ENCODE peak calls at places on chromosome X, in seven cellular contexts. One of them, this sample, is unnamed.

GRCh38 chrX:70970482-70970999 is 39.6 kb upstream of the SLC7A3 start:
- DNase-seq in right atrium auricular region: no peak
- DNase-seq in endothelial cell: no peak
- DNase-seq in uterus: no peak
- DNase-seq in cardiac fibroblast: peak; percentile 41
- DNase-seq in GM23338: peak; percentile 42
- DNase-seq in DND-41: no peak
- DNase-seq in this sample: no peak

GRCh38 chrX:29867971-29868370 is 347.4 kb upstream of the MAGEB2 start:
- DNase-seq in right atrium auricular region: no peak
- DNase-seq in endothelial cell: no peak
- DNase-seq in uterus: no peak
- DNase-seq in cardiac fibroblast: no peak
- DNase-seq in GM23338: no peak
- DNase-seq in DND-41: no peak
- DNase-seq in this sample: no peak

GRCh38 chrX:15790766-15791380 is 589 bp downstream of the ZRSR2 start:
- DNase-seq in right atrium auricular region: no peak
- DNase-seq in endothelial cell: no peak
- DNase-seq in uterus: no peak
- DNase-seq in cardiac fibroblast: peak; percentile 4
- DNase-seq in GM23338: no peak
- DNase-seq in DND-41: no peak
- DNase-seq in this sample: no peak

GRCh38 chrX:48509245-48509590 is 426 bp downstream of the PORCN start:
- DNase-seq in right atrium auricular region: no peak
- DNase-seq in endothelial cell: no peak
- DNase-seq in uterus: no peak
- DNase-seq in cardiac fibroblast: no peak
- DNase-seq in GM23338: peak; percentile 1
- DNase-seq in DND-41: no peak
- DNase-seq in this sample: peak; percentile 35

GRCh38 chrX:111114806-111115205 is 18.8 kb downstream of the PAK3 start:
- DNase-seq in right atrium auricular region: no peak
- DNase-seq in endothelial cell: no peak
- DNase-seq in uterus: no peak
- DNase-seq in cardiac fibroblast: no peak
- DNase-seq in GM23338: no peak
- DNase-seq in DND-41: no peak
- DNase-seq in this sample: no peak

GRCh38 chrX:96611619-96612362 is 72.9 kb upstream of the DIAPH2 start:
- DNase-seq in right atrium auricular region: no peak
- DNase-seq in endothelial cell: no peak
- DNase-seq in uterus: no peak
- DNase-seq in cardiac fibroblast: peak; percentile 19
- DNase-seq in GM23338: no peak
- DNase-seq in DND-41: no peak
- DNase-seq in this sample: no peak

GRCh38 chrX:13688772-13689518 is at the start of gene RAB9A:
- DNase-seq in right atrium auricular region: peak; percentile 83
- DNase-seq in endothelial cell: peak; percentile 85
- DNase-seq in uterus: peak; percentile 87
- DNase-seq in cardiac fibroblast: peak; percentile 72
- DNase-seq in GM23338: peak; percentile 79
- DNase-seq in DND-41: peak; percentile 85
- DNase-seq in this sample: peak; percentile 82

GRCh38 chrX:25941087-25941486 is 197.1 kb upstream of the MAGEB18 start:
- DNase-seq in right atrium auricular region: no peak
- DNase-seq in endothelial cell: no peak
- DNase-seq in uterus: no peak
- DNase-seq in cardiac fibroblast: no peak
- DNase-seq in GM23338: no peak
- DNase-seq in DND-41: no peak
- DNase-seq in this sample: no peak

GRCh38 chrX:123851010-123851409 is 8.8 kb upstream of the XIAP start:
- DNase-seq in right atrium auricular region: no peak
- DNase-seq in endothelial cell: no peak
- DNase-seq in uterus: no peak
- DNase-seq in cardiac fibroblast: no peak
- DNase-seq in GM23338: no peak
- DNase-seq in DND-41: no peak
- DNase-seq in this sample: no peak

GRCh38 chrX:71577682-71578081 is 555 bp upstream of the GCNA start:
- DNase-seq in right atrium auricular region: no peak
- DNase-seq in endothelial cell: no peak
- DNase-seq in uterus: no peak
- DNase-seq in cardiac fibroblast: no peak
- DNase-seq in GM23338: no peak
- DNase-seq in DND-41: no peak
- DNase-seq in this sample: no peak

GRCh38 chrX:110108381-110108796 is 105.5 kb downstream of the TMEM164 start:
- DNase-seq in right atrium auricular region: no peak
- DNase-seq in endothelial cell: no peak
- DNase-seq in uterus: no peak
- DNase-seq in cardiac fibroblast: peak; percentile 80
- DNase-seq in GM23338: no peak
- DNase-seq in DND-41: no peak
- DNase-seq in this sample: no peak

GRCh38 chrX:65999563-66000148 is 40.2 kb downstream of the VSIG4 start:
- DNase-seq in right atrium auricular region: no peak
- DNase-seq in endothelial cell: no peak
- DNase-seq in uterus: no peak
- DNase-seq in cardiac fibroblast: no peak
- DNase-seq in GM23338: no peak
- DNase-seq in DND-41: no peak
- DNase-seq in this sample: no peak

GRCh38 chrX:20420058-20420457 is 153.3 kb upstream of the RPS6KA3 start:
- DNase-seq in right atrium auricular region: no peak
- DNase-seq in endothelial cell: no peak
- DNase-seq in uterus: no peak
- DNase-seq in cardiac fibroblast: no peak
- DNase-seq in GM23338: no peak
- DNase-seq in DND-41: no peak
- DNase-seq in this sample: no peak

GRCh38 chrX:125293792-125294780 is 25.6 kb upstream of the TEX13C start:
- DNase-seq in right atrium auricular region: no peak
- DNase-seq in endothelial cell: no peak
- DNase-seq in uterus: no peak
- DNase-seq in cardiac fibroblast: no peak
- DNase-seq in GM23338: no peak
- DNase-seq in DND-41: no peak
- DNase-seq in this sample: peak; percentile 3

GRCh38 chrX:97685753-97686152 is 802.0 kb downstream of the RPA4 start:
- DNase-seq in right atrium auricular region: no peak
- DNase-seq in endothelial cell: peak; percentile 3
- DNase-seq in uterus: no peak
- DNase-seq in cardiac fibroblast: peak; percentile 55
- DNase-seq in GM23338: peak; percentile 44
- DNase-seq in DND-41: peak; percentile 24
- DNase-seq in this sample: peak; percentile 25

GRCh38 chrX:148459343-148459742 is 41.1 kb upstream of the AFF2 start:
- DNase-seq in right atrium auricular region: no peak
- DNase-seq in endothelial cell: no peak
- DNase-seq in uterus: no peak
- DNase-seq in cardiac fibroblast: no peak
- DNase-seq in GM23338: no peak
- DNase-seq in DND-41: no peak
- DNase-seq in this sample: no peak

GRCh38 chrX:96650023-96650422 is 34.6 kb upstream of the DIAPH2 start:
- DNase-seq in right atrium auricular region: no peak
- DNase-seq in endothelial cell: no peak
- DNase-seq in uterus: no peak
- DNase-seq in cardiac fibroblast: no peak
- DNase-seq in GM23338: no peak
- DNase-seq in DND-41: no peak
- DNase-seq in this sample: no peak

GRCh38 chrX:2819345-2820130 is 9.2 kb upstream of the GYG2 start:
- DNase-seq in right atrium auricular region: no peak
- DNase-seq in endothelial cell: no peak
- DNase-seq in uterus: no peak
- DNase-seq in cardiac fibroblast: peak; percentile 42
- DNase-seq in GM23338: no peak
- DNase-seq in DND-41: no peak
- DNase-seq in this sample: peak; percentile 20

GRCh38 chrX:73977542-73978169 is 326.3 kb upstream of the ZCCHC13 start:
- DNase-seq in right atrium auricular region: no peak
- DNase-seq in endothelial cell: no peak
- DNase-seq in uterus: no peak
- DNase-seq in cardiac fibroblast: no peak
- DNase-seq in GM23338: peak; percentile 23
- DNase-seq in DND-41: no peak
- DNase-seq in this sample: peak; percentile 5

GRCh38 chrX:39409246-39409917 is 608.1 kb downstream of the MID1IP1 start:
- DNase-seq in right atrium auricular region: no peak
- DNase-seq in endothelial cell: no peak
- DNase-seq in uterus: no peak
- DNase-seq in cardiac fibroblast: no peak
- DNase-seq in GM23338: no peak
- DNase-seq in DND-41: no peak
- DNase-seq in this sample: no peak

GRCh38 chrX:21479695-21480280 is 105.6 kb downstream of the CNKSR2 start:
- DNase-seq in right atrium auricular region: no peak
- DNase-seq in endothelial cell: peak; percentile 5
- DNase-seq in uterus: no peak
- DNase-seq in cardiac fibroblast: peak; percentile 66
- DNase-seq in GM23338: peak; percentile 62
- DNase-seq in DND-41: peak; percentile 5
- DNase-seq in this sample: peak; percentile 1

GRCh38 chrX:107669276-107669675 is 41.0 kb downstream of the PRPS1 start:
- DNase-seq in right atrium auricular region: no peak
- DNase-seq in endothelial cell: no peak
- DNase-seq in uterus: no peak
- DNase-seq in cardiac fibroblast: no peak
- DNase-seq in GM23338: peak; percentile 56
- DNase-seq in DND-41: no peak
- DNase-seq in this sample: no peak
- TF ChIP-seq CTCF in right atrium auricular region: no peak
- TF ChIP-seq CTCF in endothelial cell: no peak
- TF ChIP-seq CTCF in uterus: no peak
- TF ChIP-seq CTCF in cardiac fibroblast: no peak
- TF ChIP-seq CTCF in GM23338: no peak
- TF ChIP-seq CTCF in DND-41: no peak
- TF ChIP-seq CTCF in this sample: no peak

GRCh38 chrX:103464774-103465117 is 54.5 kb downstream of the RAB40A start:
- DNase-seq in right atrium auricular region: peak; percentile 71
- DNase-seq in endothelial cell: peak; percentile 73
- DNase-seq in uterus: peak; percentile 74
- DNase-seq in cardiac fibroblast: peak; percentile 83
- DNase-seq in GM23338: peak; percentile 75
- DNase-seq in DND-41: peak; percentile 70
- DNase-seq in this sample: peak; percentile 87
- TF ChIP-seq CTCF in right atrium auricular region: peak; percentile 77
- TF ChIP-seq CTCF in endothelial cell: peak; percentile 62
- TF ChIP-seq CTCF in uterus: peak; percentile 74
- TF ChIP-seq CTCF in cardiac fibroblast: peak; percentile 72
- TF ChIP-seq CTCF in GM23338: peak; percentile 75
- TF ChIP-seq CTCF in DND-41: peak; percentile 81
- TF ChIP-seq CTCF in this sample: peak; percentile 59

GRCh38 chrX:12118134-12118533 is 20.1 kb upstream of the FRMPD4 start:
- DNase-seq in right atrium auricular region: no peak
- DNase-seq in endothelial cell: no peak
- DNase-seq in uterus: no peak
- DNase-seq in cardiac fibroblast: no peak
- DNase-seq in GM23338: no peak
- DNase-seq in DND-41: no peak
- DNase-seq in this sample: no peak

GRCh38 chrX:12113321-12113720 is 25.0 kb upstream of the FRMPD4 start:
- DNase-seq in right atrium auricular region: no peak
- DNase-seq in endothelial cell: no peak
- DNase-seq in uterus: no peak
- DNase-seq in cardiac fibroblast: no peak
- DNase-seq in GM23338: no peak
- DNase-seq in DND-41: no peak
- DNase-seq in this sample: no peak

GRCh38 chrX:12115377-12115776 is 22.9 kb upstream of the FRMPD4 start:
- DNase-seq in right atrium auricular region: no peak
- DNase-seq in endothelial cell: peak; percentile 43
- DNase-seq in uterus: no peak
- DNase-seq in cardiac fibroblast: no peak
- DNase-seq in GM23338: peak; percentile 66
- DNase-seq in DND-41: no peak
- DNase-seq in this sample: no peak
- TF ChIP-seq CTCF in right atrium auricular region: no peak
- TF ChIP-seq CTCF in endothelial cell: peak; percentile 19
- TF ChIP-seq CTCF in uterus: no peak
- TF ChIP-seq CTCF in cardiac fibroblast: no peak
- TF ChIP-seq CTCF in GM23338: peak; percentile 67
- TF ChIP-seq CTCF in DND-41: peak; percentile 16
- TF ChIP-seq CTCF in this sample: no peak

DNA sequence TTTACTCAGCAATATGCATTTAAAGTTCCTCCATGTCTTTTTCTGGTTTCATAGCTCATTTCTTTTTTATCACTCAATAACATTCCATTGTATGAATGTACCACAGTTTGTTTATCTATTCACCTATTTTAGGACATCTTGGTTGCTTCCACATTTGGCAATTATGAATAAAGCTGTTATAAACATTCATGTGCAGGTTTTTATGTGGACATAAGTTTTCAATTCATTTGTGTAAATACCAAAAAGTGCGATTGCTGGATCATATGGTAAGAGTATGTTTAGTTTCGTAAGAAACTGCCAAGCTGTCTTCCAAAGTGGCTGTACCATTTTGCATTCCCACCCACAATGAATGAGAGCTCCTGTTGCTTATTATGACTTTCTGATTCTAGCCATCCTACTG is 36.4 kb upstream of the ZFX start:
- DNase-seq in right atrium auricular region: no peak
- DNase-seq in endothelial cell: no peak
- DNase-seq in uterus: no peak
- DNase-seq in cardiac fibroblast: no peak
- DNase-seq in GM23338: no peak
- DNase-seq in DND-41: no peak
- DNase-seq in this sample: no peak
- TF ChIP-seq CTCF in right atrium auricular region: no peak
- TF ChIP-seq CTCF in endothelial cell: no peak
- TF ChIP-seq CTCF in uterus: no peak
- TF ChIP-seq CTCF in cardiac fibroblast: no peak
- TF ChIP-seq CTCF in GM23338: no peak
- TF ChIP-seq CTCF in DND-41: no peak
- TF ChIP-seq CTCF in this sample: no peak

DNA sequence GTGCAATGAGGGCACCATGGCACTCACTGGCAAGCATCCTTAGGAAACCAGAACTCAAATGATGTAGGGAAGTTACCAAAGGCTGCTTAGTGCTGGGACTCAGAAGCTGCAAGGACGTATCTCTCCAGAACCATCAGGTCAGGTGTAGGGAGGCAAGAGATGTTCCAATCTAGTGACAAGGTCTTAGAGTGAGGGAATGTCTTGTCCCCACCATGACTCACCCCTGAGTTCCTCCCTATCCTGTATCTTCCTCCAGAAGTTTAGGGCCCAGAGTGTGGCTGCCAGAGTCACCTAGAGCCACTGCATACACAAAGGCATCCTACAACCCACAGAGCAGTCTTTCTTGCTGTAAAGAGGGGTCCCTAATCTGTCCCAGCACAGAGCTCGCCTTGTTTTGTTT is 14.1 kb upstream of the IRAK1 start:
- DNase-seq in right atrium auricular region: no peak
- DNase-seq in endothelial cell: no peak
- DNase-seq in uterus: no peak
- DNase-seq in cardiac fibroblast: no peak
- DNase-seq in GM23338: no peak
- DNase-seq in DND-41: no peak
- DNase-seq in this sample: no peak
- TF ChIP-seq CTCF in right atrium auricular region: no peak
- TF ChIP-seq CTCF in endothelial cell: no peak
- TF ChIP-seq CTCF in uterus: no peak
- TF ChIP-seq CTCF in cardiac fibroblast: no peak
- TF ChIP-seq CTCF in GM23338: no peak
- TF ChIP-seq CTCF in DND-41: no peak
- TF ChIP-seq CTCF in this sample: no peak